ENCODE peak calls at places on chromosomes 13 and 19, in four cellular contexts. G is H1, N is HCT116, U is SK-N-SH. S is an unnamed sample.
A peak's percentile ranks its signal among the peaks of the same experiment; 100 is the strongest.

GRCh38 chr13:109357751-109358150 is 428.6 kb downstream of the IRS2 start:
- DNase-seq in G (no peak), N (no peak), U (no peak), S (no peak)

GRCh38 chr19:33248553-33248953 is 22.9 kb upstream of the SLC7A10 start:
- DNase-seq in G (no peak), N (no peak), U (no peak), S (no peak)

GRCh38 chr19:12838182-12838890 is at the start of gene MAST1:
- DNase-seq in G (no peak), N (no peak), U (peak; percentile 94), S (no peak)

GRCh38 chr13:88937381-88937780 is 1266.2 kb downstream of the SLITRK5 start:
- DNase-seq in G (no peak), N (no peak), U (no peak), S (no peak)

GRCh38 chr13:34179481-34179880 is 361.5 kb downstream of the RFC3 start:
- DNase-seq in G (no peak), N (no peak), U (no peak), S (no peak)

GRCh38 chr13:113903361-113903760 is 39.5 kb upstream of the GAS6 start:
- DNase-seq in G (no peak), N (no peak), U (no peak), S (no peak)

GRCh38 chr19:16977306-16977705 is 49.3 kb downstream of the CPAMD8 start:
- DNase-seq in G (no peak), N (no peak), U (no peak), S (no peak)

GRCh38 chr19:741506-742131 is 9.3 kb upstream of the MISP start:
- DNase-seq in G (peak; percentile 31), N (no peak), U (peak; percentile 71), S (peak; percentile 46)

GRCh38 chr19:41552558-41552957 is 23.4 kb upstream of the CEACAM21 start:
- DNase-seq in G (no peak), N (no peak), U (no peak), S (no peak)

GRCh38 chr13:43129021-43129420 is 105.6 kb downstream of the DNAJC15 start:
- DNase-seq in G (no peak), N (no peak), U (no peak), S (no peak)

GRCh38 chr19:14407889-14408640 is 11.1 kb downstream of the DDX39A start:
- DNase-seq in G (no peak), N (no peak), U (no peak), S (no peak)

GRCh38 chr13:113034451-113035208 is 65.6 kb downstream of the MCF2L start:
- DNase-seq in G (no peak), N (no peak), U (peak; percentile 57), S (no peak)

GRCh38 chr13:30762643-30763042 is 27.3 kb downstream of the ALOX5AP start:
- DNase-seq in G (no peak), N (no peak), U (no peak), S (no peak)

GRCh38 chr19:13537454-13537853 is 31.2 kb upstream of the CACNA1A start:
- DNase-seq in G (no peak), N (no peak), U (no peak), S (peak; percentile 47)

GRCh38 chr13:107977175-107977574 is 238.2 kb downstream of the LIG4 start:
- DNase-seq in G (no peak), N (no peak), U (no peak), S (no peak)

GRCh38 chr19:47230122-47230920 is 678 bp downstream of the BBC3 start:
- DNase-seq in G (no peak), N (no peak), U (peak; percentile 86), S (no peak)

GRCh38 chr13:41361501-41361900 is 50.4 kb downstream of the NAA16 start:
- DNase-seq in G (no peak), N (no peak), U (no peak), S (no peak)

GRCh38 chr13:35617420-35617819 is 140.9 kb upstream of the MAB21L1 start:
- DNase-seq in G (no peak), N (no peak), U (no peak), S (no peak)

GRCh38 chr13:35618565-35619083 is 142.1 kb upstream of the MAB21L1 start:
- DNase-seq in G (no peak), N (no peak), U (peak; percentile 30), S (no peak)

DNA sequence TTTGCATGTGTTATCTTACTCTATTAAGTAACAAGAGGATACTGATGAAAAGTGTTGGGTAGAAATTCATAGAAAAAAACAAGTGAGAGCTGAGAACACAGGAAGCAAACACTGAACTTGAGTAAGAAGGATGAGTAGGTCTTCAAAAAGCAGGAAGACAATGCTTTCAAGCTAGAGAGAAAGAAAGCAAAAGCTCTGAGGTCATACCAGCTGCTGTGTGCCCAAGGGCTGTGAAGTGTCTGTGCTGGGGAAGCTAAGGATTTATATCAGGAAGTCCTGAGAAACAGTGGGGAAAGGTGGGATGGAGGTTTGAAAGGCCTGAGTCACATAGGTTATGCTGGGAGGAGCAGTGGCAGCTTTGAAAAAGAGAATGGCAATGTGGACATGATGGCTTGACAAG is 145.5 kb upstream of the MAB21L1 start:
- DNase-seq in G (no peak), N (no peak), U (no peak), S (no peak)
- TF ChIP-seq YY1 in G (no peak), N (no peak), U (no peak), S (no peak)

GRCh38 chr19:19425170-19425875 is 19.8 kb downstream of the GATAD2A start:
- DNase-seq in G (no peak), N (no peak), U (no peak), S (no peak)
- H3K4me1 ChIP-seq in G (no peaks in the 10 kb centered on the region), N (no peaks in the 10 kb centered on the region), U (peaks cover 2% of the 10 kb centered on the region), S (peaks cover 16% of the 10 kb centered on the region)

DNA sequence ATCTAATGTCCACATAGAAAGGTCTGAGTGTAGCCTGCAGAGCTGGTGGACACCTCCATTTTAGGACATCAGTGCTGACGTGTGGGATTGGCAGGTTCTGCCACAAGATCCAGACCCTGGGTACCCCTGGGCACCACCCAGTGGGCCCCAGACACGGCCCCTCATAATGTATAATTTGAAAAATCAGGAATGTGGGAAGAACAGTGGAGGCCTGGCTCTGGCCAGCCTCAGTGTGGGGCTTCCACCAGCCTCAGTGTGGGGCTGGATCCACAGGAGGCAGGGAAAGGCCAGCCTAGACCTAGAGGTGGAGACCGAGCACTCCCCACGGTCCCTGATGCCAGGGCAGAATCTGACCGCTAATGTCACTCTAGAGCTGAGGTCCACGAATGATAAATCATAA is 150.7 kb upstream of the SOX1 start:
- DNase-seq in G (no peak), N (no peak), U (no peak), S (no peak)
- H3K9me3 ChIP-seq in G (no peaks in the 10 kb centered on the region), N (no peaks in the 10 kb centered on the region), U (no peaks in the 10 kb centered on the region), S (no peaks in the 10 kb centered on the region)

GRCh38 chr19:2444251-2445002 is 12.3 kb downstream of the LMNB2 start:
- DNase-seq in G (no peak), N (no peak), U (no peak), S (no peak)
- TF ChIP-seq YY1 in G (no peak), N (no peak), U (no peak), S (no peak)

GRCh38 chr13:97278395-97279078 is 56.4 kb downstream of the MBNL2 start:
- DNase-seq in G (no peak), N (no peak), U (no peak), S (no peak)

GRCh38 chr13:97279079-97279411 is 56.9 kb downstream of the MBNL2 start:
- DNase-seq in G (no peak), N (no peak), U (no peak), S (no peak)

GRCh38 chr13:97281028-97281427 is 58.9 kb downstream of the MBNL2 start:
- DNase-seq in G (no peak), N (no peak), U (no peak), S (no peak)

GRCh38 chr13:97280478-97280877 is 58.3 kb downstream of the MBNL2 start:
- DNase-seq in G (no peak), N (no peak), U (peak; percentile 33), S (no peak)

GRCh38 chr13:97279913-97280312 is 57.8 kb downstream of the MBNL2 start:
- DNase-seq in G (no peak), N (no peak), U (no peak), S (no peak)
- H3K4me1 ChIP-seq in G (no peaks in the 10 kb centered on the region), N (peaks cover 88% of the 10 kb centered on the region), U (peaks cover 7% of the 10 kb centered on the region), S (no peaks in the 10 kb centered on the region)

DNA sequence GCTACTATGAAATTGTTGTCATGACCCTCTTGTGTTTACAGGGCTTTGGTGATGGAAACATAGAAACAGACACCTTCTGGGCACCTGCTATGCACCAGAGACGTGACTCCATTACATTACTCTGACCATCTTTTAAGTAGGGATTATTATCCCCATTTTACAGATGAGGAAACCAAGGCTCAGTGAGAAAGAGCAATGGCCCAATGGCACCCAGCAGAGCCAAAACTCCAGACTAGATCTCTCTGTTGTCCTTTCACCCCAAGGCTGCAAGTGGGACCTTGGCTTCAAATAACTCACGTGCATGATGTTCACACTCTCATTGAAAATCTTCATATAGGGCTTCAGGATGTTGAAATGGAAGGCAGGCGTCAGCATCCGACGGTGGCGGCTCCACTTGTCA is 5.9 kb downstream of the CYP4F2 start:
- DNase-seq in G (no peak), N (no peak), U (no peak), S (no peak)
- H3K9me3 ChIP-seq in G (peaks cover 88% of the 10 kb centered on the region), N (no peaks in the 10 kb centered on the region), U (no peaks in the 10 kb centered on the region), S (no peaks in the 10 kb centered on the region)

DNA sequence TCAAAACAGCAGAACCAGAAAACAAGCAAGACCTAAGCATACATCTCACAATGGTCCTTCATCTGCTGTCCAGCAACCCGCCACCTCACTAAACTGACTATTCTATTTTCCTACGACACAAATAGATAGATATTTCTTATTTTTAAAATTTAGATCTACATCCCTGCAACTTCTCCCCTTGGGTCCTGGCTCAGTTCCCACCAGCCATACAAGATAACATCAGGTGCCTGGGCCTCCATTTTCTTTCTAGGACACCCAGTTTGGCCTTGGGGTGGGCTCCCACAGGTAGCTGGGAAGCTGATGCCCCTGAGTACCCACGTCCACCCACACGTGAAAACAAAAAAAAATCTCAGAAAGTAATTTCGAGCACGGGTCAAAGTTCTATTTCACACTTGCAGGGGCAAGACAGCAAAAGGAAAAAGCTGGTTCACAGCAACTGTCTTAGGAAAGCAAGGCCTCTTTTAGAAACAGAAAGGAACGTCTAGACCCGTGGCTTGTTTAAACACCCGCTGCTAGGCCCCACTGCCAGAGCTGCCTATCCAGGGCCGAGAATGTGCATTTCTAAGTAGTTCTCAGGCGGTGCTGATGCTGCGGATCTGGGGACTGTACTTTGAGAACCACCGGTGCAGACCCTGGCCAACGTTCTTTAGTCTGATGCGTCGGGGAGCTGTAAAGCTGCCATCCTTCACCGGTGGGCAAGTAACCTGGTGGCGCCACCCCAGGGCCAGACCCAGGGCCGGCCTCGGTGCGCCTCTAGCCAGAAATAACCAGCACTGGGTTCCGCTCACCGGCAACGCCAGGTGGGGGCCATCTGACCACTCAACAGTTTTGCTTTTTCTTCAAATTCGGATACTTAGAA is 47.3 kb downstream of the TGDS start:
- DNase-seq in G (peak; percentile 50), N (peak; percentile 40), U (peak; percentile 49), S (peak; percentile 39)
- TF ChIP-seq YY1 in G (no peak), N (no peak), U (no peak), S (no peak)

GRCh38 chr13:101868585-101869469 is 416.4 kb downstream of the ITGBL1 start:
- DNase-seq in G (no peak), N (no peak), U (no peak), S (no peak)
- H3K4me1 ChIP-seq in G (peaks cover 4% of the 10 kb centered on the region), N (no peaks in the 10 kb centered on the region), U (no peaks in the 10 kb centered on the region), S (no peaks in the 10 kb centered on the region)

S was measured in NT2/D1.